ENCODE peak calls at places on chromosomes 12 and 14, in ten cellular contexts. One of them, this sample, is unnamed.

GRCh38 chr14:90791481-90791880 is 24.7 kb downstream of the TTC7B start:
- DNase-seq in AG04450: no peak
- DNase-seq in adrenal gland: no peak
- DNase-seq in A549: no peak
- DNase-seq in transverse colon: no peak
- DNase-seq in PC-3: no peak
- DNase-seq in CD8-positive, alpha-beta memory T cell: no peak
- DNase-seq in lung: no peak
- DNase-seq in substantia nigra: no peak
- DNase-seq in body of pancreas: no peak
- DNase-seq in this sample: no peak

GRCh38 chr12:30989754-30990153 is 63.2 kb downstream of the TSPAN11 start:
- DNase-seq in AG04450: no peak
- DNase-seq in adrenal gland: peak
- DNase-seq in A549: peak
- DNase-seq in transverse colon: peak
- DNase-seq in PC-3: peak
- DNase-seq in CD8-positive, alpha-beta memory T cell: no peak
- DNase-seq in lung: no peak
- DNase-seq in substantia nigra: no peak
- DNase-seq in body of pancreas: peak
- DNase-seq in this sample: no peak

GRCh38 chr12:131057211-131057721 is 103.6 kb downstream of the ADGRD1 start:
- DNase-seq in AG04450: no peak
- DNase-seq in adrenal gland: no peak
- DNase-seq in A549: no peak
- DNase-seq in transverse colon: no peak
- DNase-seq in PC-3: no peak
- DNase-seq in CD8-positive, alpha-beta memory T cell: no peak
- DNase-seq in lung: no peak
- DNase-seq in substantia nigra: no peak
- DNase-seq in body of pancreas: no peak
- DNase-seq in this sample: no peak

GRCh38 chr12:72277415-72277814 is 5.2 kb downstream of the TRHDE start:
- DNase-seq in AG04450: no peak
- DNase-seq in adrenal gland: no peak
- DNase-seq in A549: no peak
- DNase-seq in transverse colon: no peak
- DNase-seq in PC-3: peak
- DNase-seq in CD8-positive, alpha-beta memory T cell: no peak
- DNase-seq in lung: no peak
- DNase-seq in substantia nigra: no peak
- DNase-seq in body of pancreas: peak
- DNase-seq in this sample: no peak

GRCh38 chr14:23115918-23116317 is 3.1 kb downstream of the CEBPE start:
- DNase-seq in AG04450: no peak
- DNase-seq in adrenal gland: no peak
- DNase-seq in A549: no peak
- DNase-seq in transverse colon: no peak
- DNase-seq in PC-3: no peak
- DNase-seq in CD8-positive, alpha-beta memory T cell: no peak
- DNase-seq in lung: no peak
- DNase-seq in substantia nigra: no peak
- DNase-seq in body of pancreas: no peak
- DNase-seq in this sample: no peak

GRCh38 chr14:70724061-70724596 is 82.4 kb downstream of the TTC9 start:
- DNase-seq in AG04450: no peak
- DNase-seq in adrenal gland: no peak
- DNase-seq in A549: no peak
- DNase-seq in transverse colon: no peak
- DNase-seq in PC-3: no peak
- DNase-seq in CD8-positive, alpha-beta memory T cell: no peak
- DNase-seq in lung: no peak
- DNase-seq in substantia nigra: no peak
- DNase-seq in body of pancreas: no peak
- DNase-seq in this sample: no peak

GRCh38 chr14:70890842-70891442 is 16.3 kb upstream of the PCNX1 start:
- DNase-seq in AG04450: no peak
- DNase-seq in adrenal gland: no peak
- DNase-seq in A549: no peak
- DNase-seq in transverse colon: no peak
- DNase-seq in PC-3: no peak
- DNase-seq in CD8-positive, alpha-beta memory T cell: no peak
- DNase-seq in lung: no peak
- DNase-seq in substantia nigra: no peak
- DNase-seq in body of pancreas: no peak
- DNase-seq in this sample: no peak

GRCh38 chr12:111168009-111168786 is 200.7 kb downstream of the PHETA1 start:
- DNase-seq in AG04450: no peak
- DNase-seq in adrenal gland: no peak
- DNase-seq in A549: no peak
- DNase-seq in transverse colon: no peak
- DNase-seq in PC-3: no peak
- DNase-seq in CD8-positive, alpha-beta memory T cell: no peak
- DNase-seq in lung: no peak
- DNase-seq in substantia nigra: no peak
- DNase-seq in body of pancreas: no peak
- DNase-seq in this sample: no peak

GRCh38 chr12:42935756-42936155 is 346.2 kb upstream of the PRICKLE1 start:
- DNase-seq in AG04450: peak
- DNase-seq in adrenal gland: no peak
- DNase-seq in A549: peak
- DNase-seq in transverse colon: no peak
- DNase-seq in PC-3: peak
- DNase-seq in CD8-positive, alpha-beta memory T cell: no peak
- DNase-seq in lung: no peak
- DNase-seq in substantia nigra: no peak
- DNase-seq in body of pancreas: no peak
- DNase-seq in this sample: no peak

GRCh38 chr12:29676676-29677075 is 107.1 kb downstream of the TMTC1 start:
- DNase-seq in AG04450: no peak
- DNase-seq in adrenal gland: no peak
- DNase-seq in A549: no peak
- DNase-seq in transverse colon: no peak
- DNase-seq in PC-3: no peak
- DNase-seq in CD8-positive, alpha-beta memory T cell: no peak
- DNase-seq in lung: no peak
- DNase-seq in substantia nigra: no peak
- DNase-seq in body of pancreas: no peak
- DNase-seq in this sample: no peak

GRCh38 chr14:93110856-93111419 is 4.8 kb downstream of the ITPK1 start:
- DNase-seq in AG04450: no peak
- DNase-seq in adrenal gland: no peak
- DNase-seq in A549: no peak
- DNase-seq in transverse colon: no peak
- DNase-seq in PC-3: no peak
- DNase-seq in CD8-positive, alpha-beta memory T cell: no peak
- DNase-seq in lung: no peak
- DNase-seq in substantia nigra: no peak
- DNase-seq in body of pancreas: no peak
- DNase-seq in this sample: no peak
- H3K27ac ChIP-seq in AG04450: no peak
- H3K27ac ChIP-seq in adrenal gland: no peak
- H3K27ac ChIP-seq in A549: no peak
- H3K27ac ChIP-seq in transverse colon: no peak
- H3K27ac ChIP-seq in PC-3: no peak
- H3K27ac ChIP-seq in CD8-positive, alpha-beta memory T cell: no peak
- H3K27ac ChIP-seq in lung: no peak
- H3K27ac ChIP-seq in substantia nigra: no peak
- H3K27ac ChIP-seq in body of pancreas: no peak
- H3K27ac ChIP-seq in this sample: no peak

GRCh38 chr14:49767473-49768300 is at the start of gene KLHDC2:
- DNase-seq in AG04450: peak
- DNase-seq in adrenal gland: peak
- DNase-seq in A549: peak
- DNase-seq in transverse colon: peak
- DNase-seq in PC-3: peak
- DNase-seq in CD8-positive, alpha-beta memory T cell: peak
- DNase-seq in lung: peak
- DNase-seq in substantia nigra: peak
- DNase-seq in body of pancreas: peak
- DNase-seq in this sample: peak

GRCh38 chr14:49769171-49769570 is 1.2 kb downstream of the KLHDC2 start:
- DNase-seq in AG04450: no peak
- DNase-seq in adrenal gland: no peak
- DNase-seq in A549: no peak
- DNase-seq in transverse colon: peak
- DNase-seq in PC-3: peak
- DNase-seq in CD8-positive, alpha-beta memory T cell: no peak
- DNase-seq in lung: peak
- DNase-seq in substantia nigra: no peak
- DNase-seq in body of pancreas: no peak
- DNase-seq in this sample: no peak

GRCh38 chr14:49770212-49770817 is 2.4 kb downstream of the KLHDC2 start:
- DNase-seq in AG04450: no peak
- DNase-seq in adrenal gland: no peak
- DNase-seq in A549: peak
- DNase-seq in transverse colon: peak
- DNase-seq in PC-3: peak
- DNase-seq in CD8-positive, alpha-beta memory T cell: no peak
- DNase-seq in lung: peak
- DNase-seq in substantia nigra: no peak
- DNase-seq in body of pancreas: peak
- DNase-seq in this sample: no peak

GRCh38 chr14:49768301-49769121 is 558 bp downstream of the KLHDC2 start:
- DNase-seq in AG04450: no peak
- DNase-seq in adrenal gland: peak
- DNase-seq in A549: peak
- DNase-seq in transverse colon: peak
- DNase-seq in PC-3: peak
- DNase-seq in CD8-positive, alpha-beta memory T cell: peak
- DNase-seq in lung: peak
- DNase-seq in substantia nigra: peak
- DNase-seq in body of pancreas: peak
- DNase-seq in this sample: peak

GRCh38 chr14:49769581-49770211 is 1.7 kb downstream of the KLHDC2 start:
- DNase-seq in AG04450: no peak
- DNase-seq in adrenal gland: no peak
- DNase-seq in A549: peak
- DNase-seq in transverse colon: peak
- DNase-seq in PC-3: no peak
- DNase-seq in CD8-positive, alpha-beta memory T cell: no peak
- DNase-seq in lung: no peak
- DNase-seq in substantia nigra: no peak
- DNase-seq in body of pancreas: no peak
- DNase-seq in this sample: no peak
- H3K27ac ChIP-seq in AG04450: no peak
- H3K27ac ChIP-seq in adrenal gland: no peak
- H3K27ac ChIP-seq in A549: peak
- H3K27ac ChIP-seq in transverse colon: peak
- H3K27ac ChIP-seq in PC-3: peak
- H3K27ac ChIP-seq in CD8-positive, alpha-beta memory T cell: no peak
- H3K27ac ChIP-seq in lung: peak
- H3K27ac ChIP-seq in substantia nigra: no peak
- H3K27ac ChIP-seq in body of pancreas: peak
- H3K27ac ChIP-seq in this sample: no peak

GRCh38 chr12:101775814-101776213 is 36.6 kb upstream of the SYCP3 start:
- DNase-seq in AG04450: no peak
- DNase-seq in adrenal gland: no peak
- DNase-seq in A549: no peak
- DNase-seq in transverse colon: no peak
- DNase-seq in PC-3: no peak
- DNase-seq in CD8-positive, alpha-beta memory T cell: no peak
- DNase-seq in lung: no peak
- DNase-seq in substantia nigra: no peak
- DNase-seq in body of pancreas: no peak
- DNase-seq in this sample: no peak

GRCh38 chr12:101779626-101780025 is 40.4 kb upstream of the SYCP3 start:
- DNase-seq in AG04450: no peak
- DNase-seq in adrenal gland: no peak
- DNase-seq in A549: no peak
- DNase-seq in transverse colon: no peak
- DNase-seq in PC-3: no peak
- DNase-seq in CD8-positive, alpha-beta memory T cell: no peak
- DNase-seq in lung: no peak
- DNase-seq in substantia nigra: no peak
- DNase-seq in body of pancreas: no peak
- DNase-seq in this sample: no peak

GRCh38 chr12:101779200-101779599 is 39.9 kb upstream of the SYCP3 start:
- DNase-seq in AG04450: no peak
- DNase-seq in adrenal gland: no peak
- DNase-seq in A549: no peak
- DNase-seq in transverse colon: no peak
- DNase-seq in PC-3: no peak
- DNase-seq in CD8-positive, alpha-beta memory T cell: no peak
- DNase-seq in lung: no peak
- DNase-seq in substantia nigra: no peak
- DNase-seq in body of pancreas: no peak
- DNase-seq in this sample: no peak

GRCh38 chr12:101777476-101777875 is 38.2 kb upstream of the SYCP3 start:
- DNase-seq in AG04450: no peak
- DNase-seq in adrenal gland: no peak
- DNase-seq in A549: no peak
- DNase-seq in transverse colon: no peak
- DNase-seq in PC-3: no peak
- DNase-seq in CD8-positive, alpha-beta memory T cell: no peak
- DNase-seq in lung: no peak
- DNase-seq in substantia nigra: no peak
- DNase-seq in body of pancreas: no peak
- DNase-seq in this sample: peak

GRCh38 chr12:101777978-101778377 is 38.7 kb upstream of the SYCP3 start:
- DNase-seq in AG04450: no peak
- DNase-seq in adrenal gland: no peak
- DNase-seq in A549: no peak
- DNase-seq in transverse colon: no peak
- DNase-seq in PC-3: no peak
- DNase-seq in CD8-positive, alpha-beta memory T cell: no peak
- DNase-seq in lung: no peak
- DNase-seq in substantia nigra: no peak
- DNase-seq in body of pancreas: no peak
- DNase-seq in this sample: no peak
- H3K27ac ChIP-seq in AG04450: no peak
- H3K27ac ChIP-seq in adrenal gland: no peak
- H3K27ac ChIP-seq in A549: no peak
- H3K27ac ChIP-seq in transverse colon: peak
- H3K27ac ChIP-seq in PC-3: no peak
- H3K27ac ChIP-seq in CD8-positive, alpha-beta memory T cell: no peak
- H3K27ac ChIP-seq in lung: no peak
- H3K27ac ChIP-seq in substantia nigra: peak
- H3K27ac ChIP-seq in body of pancreas: no peak
- H3K27ac ChIP-seq in this sample: no peak

DNA sequence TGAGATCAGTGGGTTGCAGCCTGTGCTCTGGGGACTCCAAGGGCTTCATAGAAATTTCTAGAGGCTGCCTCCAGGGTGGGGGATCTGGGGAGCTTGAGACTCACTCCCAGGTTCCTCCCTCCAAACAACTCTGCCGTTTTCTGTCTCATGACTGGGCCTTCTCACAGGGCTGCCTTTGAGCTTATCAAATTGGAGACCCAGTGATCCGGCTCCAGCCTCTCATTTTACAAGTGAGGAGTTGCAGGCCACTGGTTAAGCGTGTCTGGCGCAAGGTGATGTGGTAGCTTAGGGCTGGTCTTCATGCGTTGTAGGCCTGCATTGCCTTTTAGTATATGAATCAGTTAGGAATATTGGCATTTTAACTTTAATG is 85.9 kb downstream of the SLC25A47 start:
- DNase-seq in AG04450: no peak
- DNase-seq in adrenal gland: no peak
- DNase-seq in A549: no peak
- DNase-seq in transverse colon: no peak
- DNase-seq in PC-3: no peak
- DNase-seq in CD8-positive, alpha-beta memory T cell: no peak
- DNase-seq in lung: no peak
- DNase-seq in substantia nigra: no peak
- DNase-seq in body of pancreas: no peak
- DNase-seq in this sample: no peak
- H3K27ac ChIP-seq in AG04450: no peak
- H3K27ac ChIP-seq in adrenal gland: no peak
- H3K27ac ChIP-seq in A549: peak
- H3K27ac ChIP-seq in transverse colon: no peak
- H3K27ac ChIP-seq in PC-3: no peak
- H3K27ac ChIP-seq in CD8-positive, alpha-beta memory T cell: peak
- H3K27ac ChIP-seq in lung: no peak
- H3K27ac ChIP-seq in substantia nigra: no peak
- H3K27ac ChIP-seq in body of pancreas: peak
- H3K27ac ChIP-seq in this sample: peak